ENCODE peak calls at places on chromosomes 2 and 18, in eight cellular contexts. E is gastrocnemius medialis, R is thoracic aorta, K is OCI-LY7, L is right lobe of liver, J is psoas muscle, U is cardiac muscle cell, Q is left ventricle myocardium inferior. I is an unnamed sample.

GRCh38 chr18:76162886-76163285 is 332.2 kb downstream of the ZNF516 start:
- DNase-seq in R (no peak), J (no peak), Q (no peak), L (no peak), U (no peak), E (no peak), K (no peak), I (no peak)

GRCh38 chr2:145464901-145465300 is 945.0 kb upstream of the ZEB2 start:
- DNase-seq in L (no peak), R (no peak), J (no peak), Q (no peak), K (no peak), E (no peak), U (no peak), I (no peak)

GRCh38 chr2:130824492-130825061 is 12.1 kb upstream of the ARHGEF4 start:
- DNase-seq in E (no peak), R (no peak), U (no peak), J (no peak), K (no peak), Q (no peak), L (no peak), I (no peak)

GRCh38 chr2:20221169-20221938 is 3.6 kb downstream of the SDC1 start:
- DNase-seq in U (no peak), K (no peak), Q (no peak), R (no peak), J (no peak), E (no peak), L (peak), I (no peak)

GRCh38 chr2:133424876-133425275 is 143.4 kb downstream of the NCKAP5 start:
- DNase-seq in E (no peak), Q (no peak), K (no peak), R (no peak), J (no peak), U (no peak), L (no peak), I (no peak)

GRCh38 chr2:151097930-151098329 is 163.7 kb downstream of the RBM43 start:
- DNase-seq in K (no peak), Q (no peak), E (no peak), J (no peak), U (no peak), L (no peak), R (no peak), I (no peak)

GRCh38 chr2:73740767-73741166 is 3.6 kb upstream of the TPRKB start:
- DNase-seq in Q (no peak), R (no peak), E (no peak), J (no peak), U (no peak), K (no peak), L (no peak), I (no peak)

GRCh38 chr2:207881902-207882301 is 112.2 kb upstream of the FZD5 start:
- DNase-seq in U (no peak), R (no peak), Q (no peak), J (no peak), E (no peak), L (no peak), K (no peak), I (no peak)

GRCh38 chr2:17962874-17963273 is 84.4 kb downstream of the KCNS3 start:
- DNase-seq in J (no peak), R (no peak), L (no peak), Q (no peak), K (no peak), U (no peak), E (no peak), I (no peak)

GRCh38 chr2:187581125-187581896 is 27.1 kb upstream of the TFPI start:
- DNase-seq in K (peak), Q (no peak), E (no peak), L (no peak), R (no peak), U (peak), J (no peak), I (no peak)

GRCh38 chr18:57543560-57543959 is 42.9 kb downstream of the FECH start:
- DNase-seq in K (no peak), L (no peak), U (no peak), E (no peak), R (no peak), Q (no peak), J (no peak), I (no peak)

GRCh38 chr2:128091691-128092050 is 671 bp downstream of the UGGT1 start:
- DNase-seq in Q (no peak), U (no peak), E (no peak), J (no peak), K (peak), L (no peak), R (no peak), I (no peak)

GRCh38 chr2:174590346-174590745 is 7.3 kb downstream of the WIPF1 start:
- DNase-seq in L (no peak), K (no peak), E (no peak), U (no peak), J (no peak), Q (no peak), R (no peak), I (no peak)

GRCh38 chr2:241149675-241149924 is 328 bp upstream of the PASK start:
- DNase-seq in U (no peak), Q (no peak), E (no peak), R (no peak), J (no peak), L (no peak), K (no peak), I (no peak)

GRCh38 chr2:236673126-236673822 is 103.6 kb downstream of the ACKR3 start:
- DNase-seq in E (no peak), K (no peak), Q (no peak), L (no peak), R (no peak), J (no peak), U (no peak), I (no peak)

GRCh38 chr2:142445023-142445422 is 314.2 kb upstream of the LRP1B start:
- DNase-seq in U (no peak), Q (no peak), E (no peak), K (no peak), J (no peak), R (no peak), L (no peak), I (no peak)

GRCh38 chr2:232113821-232114220 is 152.3 kb downstream of the DIS3L2 start:
- DNase-seq in Q (no peak), R (no peak), U (no peak), J (no peak), L (no peak), E (no peak), K (no peak), I (no peak)

GRCh38 chr2:190841707-190842505 is 38.7 kb upstream of the GLS start:
- DNase-seq in Q (no peak), E (no peak), L (no peak), J (no peak), U (no peak), K (no peak), R (no peak), I (no peak)

GRCh38 chr18:45324489-45325111 is 290.7 kb upstream of the SLC14A2 start:
- DNase-seq in Q (peak), J (peak), K (no peak), E (peak), R (peak), U (no peak), L (peak), I (no peak)

GRCh38 chr2:191488135-191488534 is 189.8 kb upstream of the NABP1 start:
- DNase-seq in J (no peak), K (no peak), L (no peak), R (no peak), Q (no peak), E (no peak), U (no peak), I (no peak)

GRCh38 chr18:45255142-45255890 is 360.0 kb upstream of the SLC14A2 start:
- DNase-seq in R (no peak), L (no peak), Q (no peak), K (no peak), U (no peak), J (no peak), E (peak), I (no peak)

GRCh38 chr2:200662727-200663126 is 76.9 kb downstream of the AOX1 start:
- DNase-seq in U (no peak), K (no peak), Q (no peak), E (no peak), R (no peak), L (no peak), J (no peak), I (no peak)

GRCh38 chr18:58416704-58417683 is 211.9 kb downstream of the ALPK2 start:
- DNase-seq in K (no peak), R (no peak), L (peak), J (no peak), Q (no peak), U (no peak), E (no peak), I (no peak)

GRCh38 chr2:36173760-36174362 is 181.7 kb upstream of the CRIM1 start:
- DNase-seq in U (no peak), E (no peak), Q (no peak), J (no peak), K (no peak), R (no peak), L (no peak), I (no peak)

GRCh38 chr2:134460583-134460998 is 206.7 kb downstream of the MGAT5 start:
- DNase-seq in K (peak), Q (peak), R (no peak), U (peak), L (peak), E (no peak), J (no peak), I (peak)

GRCh38 chr2:231464576-231465540 is 574 bp upstream of the NCL start:
- DNase-seq in E (peak), K (peak), Q (peak), R (peak), L (peak), J (peak), U (peak), I (peak)

GRCh38 chr2:224925822-224926124 is 116.5 kb downstream of the DOCK10 start:
- DNase-seq in R (no peak), L (no peak), J (no peak), K (no peak), Q (no peak), E (no peak), U (no peak), I (no peak)

GRCh38 chr2:232576995-232577394 is 26.5 kb downstream of the EIF4E2 start:
- DNase-seq in L (no peak), U (no peak), Q (no peak), J (no peak), E (no peak), R (no peak), K (no peak), I (no peak)

GRCh38 chr2:159187095-159187494 is 99.4 kb downstream of the WDSUB1 start:
- DNase-seq in J (no peak), U (no peak), E (no peak), K (no peak), Q (no peak), R (no peak), L (no peak), I (no peak)

GRCh38 chr2:128278979-128279378 is 39.7 kb downstream of the HS6ST1 start:
- DNase-seq in L (peak), E (no peak), U (no peak), R (no peak), K (no peak), J (peak), Q (no peak), I (no peak)

GRCh38 chr2:70087703-70088507 is 628 bp downstream of the PCBP1 start:
- DNase-seq in R (peak), J (peak), E (peak), L (peak), K (peak), U (peak), Q (peak), I (peak)

GRCh38 chr2:236454076-236454475 is 115.5 kb upstream of the ACKR3 start:
- DNase-seq in L (no peak), U (no peak), J (no peak), E (no peak), R (no peak), Q (no peak), K (no peak), I (no peak)

GRCh38 chr2:36476411-36476810 is 120.8 kb downstream of the CRIM1 start:
- DNase-seq in U (no peak), L (no peak), E (no peak), Q (no peak), J (no peak), R (no peak), K (no peak), I (no peak)

GRCh38 chr2:203689424-203690109 is 16.9 kb upstream of the CD28 start:
- DNase-seq in Q (no peak), L (no peak), E (no peak), U (no peak), K (peak), R (no peak), J (no peak), I (no peak)

GRCh38 chr2:67251741-67252140 is 145.4 kb upstream of the ETAA1 start:
- DNase-seq in Q (no peak), L (no peak), R (no peak), U (no peak), K (no peak), E (no peak), J (no peak), I (no peak)

GRCh38 chr2:212005077-212005671 is 533.4 kb downstream of the ERBB4 start:
- DNase-seq in J (no peak), E (no peak), L (peak), K (peak), R (no peak), Q (peak), U (peak), I (no peak)

GRCh38 chr2:45052388-45052928 is 43.2 kb upstream of the SIX2 start:
- DNase-seq in J (no peak), L (no peak), K (no peak), R (no peak), E (no peak), U (no peak), Q (no peak), I (no peak)

GRCh38 chr2:62871506-62871905 is 166.0 kb downstream of the EHBP1 start:
- DNase-seq in U (no peak), K (no peak), R (no peak), E (no peak), L (no peak), Q (no peak), J (no peak), I (no peak)

GRCh38 chr2:82837588-82838304 is 1621.3 kb downstream of the SUCLG1 start:
- DNase-seq in J (no peak), E (no peak), R (no peak), Q (no peak), K (no peak), L (no peak), U (no peak), I (no peak)

DNA sequence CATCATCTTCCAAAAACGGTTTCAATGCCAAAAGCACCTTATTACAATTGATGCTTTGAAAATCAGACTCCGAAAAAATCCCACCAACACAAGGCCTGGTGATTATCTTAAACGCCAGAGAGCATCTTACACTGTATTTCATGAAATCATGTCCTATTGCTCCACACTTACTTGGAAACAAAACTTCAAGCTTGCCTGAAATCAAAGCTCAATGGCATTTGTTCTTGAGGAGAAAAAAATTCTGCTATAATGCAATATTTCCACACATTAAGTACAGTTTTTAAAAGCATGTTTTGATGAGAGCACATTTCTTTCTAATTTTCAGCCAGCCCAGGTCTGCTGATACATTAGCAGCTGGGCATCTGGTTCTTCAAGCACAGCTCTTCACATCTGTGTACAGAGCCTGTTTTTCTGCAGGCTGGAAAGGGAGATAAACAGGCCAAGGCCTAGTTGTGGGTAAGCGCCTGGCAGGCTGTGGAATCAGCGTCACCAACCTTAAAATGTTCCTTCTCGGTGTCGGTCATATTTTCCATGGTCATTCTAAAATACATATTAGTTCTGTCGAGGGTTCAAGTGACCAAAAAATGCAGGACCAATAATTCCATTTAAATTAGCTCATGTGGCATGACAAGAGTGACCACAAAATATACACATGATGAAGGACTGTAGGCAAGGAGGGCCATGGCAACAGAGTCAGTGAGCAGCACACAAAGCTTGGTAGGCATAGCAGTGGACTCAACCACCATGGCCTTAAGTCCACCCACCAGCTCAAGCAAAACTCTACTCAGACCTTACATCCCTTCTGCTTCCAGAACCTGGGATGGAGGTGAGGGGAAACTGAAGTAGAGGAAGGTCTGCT is 20.9 kb downstream of the SLC8A1 start:
- DNase-seq in E (no peak), K (no peak), J (no peak), U (no peak), Q (no peak), R (no peak), L (no peak), I (no peak)
- H3K27ac ChIP-seq in E (no peak), K (no peak), J (no peak), U (peak), Q (peak), R (peak), L (no peak), I (no peak)

GRCh38 chr18:6362559-6363129 is 52.1 kb downstream of the L3MBTL4 start:
- DNase-seq in L (no peak), J (no peak), E (no peak), U (no peak), K (no peak), R (no peak), Q (no peak), I (no peak)
- H3K27ac ChIP-seq in L (peak), J (no peak), E (no peak), U (no peak), K (no peak), R (no peak), Q (no peak), I (no peak)

GRCh38 chr2:230434677-230435324 is 18.8 kb downstream of the SP100 start:
- DNase-seq in L (no peak), E (no peak), J (no peak), R (no peak), Q (no peak), U (no peak), K (no peak), I (no peak)

GRCh38 chr2:230441188-230441897 is 25.3 kb downstream of the SP100 start:
- DNase-seq in U (no peak), J (peak), K (peak), Q (no peak), L (no peak), E (peak), R (no peak), I (no peak)

GRCh38 chr2:230443540-230443939 is 27.5 kb downstream of the SP100 start:
- DNase-seq in R (no peak), J (no peak), K (no peak), E (no peak), Q (no peak), U (no peak), L (no peak), I (no peak)

GRCh38 chr2:230435431-230435830 is 19.4 kb downstream of the SP100 start:
- DNase-seq in Q (no peak), U (no peak), E (no peak), L (no peak), R (no peak), J (no peak), K (no peak), I (no peak)

GRCh38 chr2:230439590-230439989 is 23.6 kb downstream of the SP100 start:
- DNase-seq in K (peak), L (no peak), J (no peak), U (no peak), Q (no peak), E (no peak), R (no peak), I (no peak)
- H3K27ac ChIP-seq in K (peak), L (no peak), J (no peak), U (no peak), Q (no peak), E (no peak), R (no peak), I (no peak)

DNA sequence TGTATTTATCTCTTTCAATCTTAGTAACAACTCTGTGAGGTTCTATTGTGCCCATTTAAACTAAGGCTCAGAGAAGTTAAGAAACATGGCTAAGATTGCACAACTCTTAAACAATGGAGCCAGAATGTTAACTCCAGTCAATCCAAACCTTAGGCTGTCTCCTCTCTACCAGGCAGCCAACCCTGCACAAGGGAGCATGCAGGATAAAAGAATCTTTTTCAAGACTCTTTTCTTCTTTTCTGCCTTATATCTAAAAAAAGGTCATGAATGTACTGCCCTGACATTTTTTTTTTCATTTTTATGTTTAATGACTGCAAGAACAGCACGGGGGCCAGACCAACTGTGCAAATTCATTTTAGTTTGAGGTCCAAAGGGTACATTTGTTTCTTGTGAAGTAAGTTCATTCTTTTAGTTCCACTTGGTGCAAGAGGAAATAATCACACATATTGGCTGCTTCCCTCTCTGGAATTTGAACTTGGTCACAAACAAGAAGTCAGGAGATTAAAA is 96.1 kb upstream of the RIOK3 start:
- DNase-seq in L (no peak), J (no peak), R (no peak), U (no peak), Q (no peak), E (no peak), K (no peak), I (no peak)
- H3K27ac ChIP-seq in L (peak), J (peak), R (peak), U (no peak), Q (peak), E (peak), K (no peak), I (no peak)

GRCh38 chr2:209049608-209050007 is 374.2 kb upstream of the MAP2 start:
- DNase-seq in Q (no peak), U (no peak), R (no peak), L (no peak), E (no peak), J (no peak), K (no peak), I (no peak)
- H3K27ac ChIP-seq in Q (no peak), U (no peak), R (no peak), L (no peak), E (no peak), J (no peak), K (no peak), I (no peak)

DNA sequence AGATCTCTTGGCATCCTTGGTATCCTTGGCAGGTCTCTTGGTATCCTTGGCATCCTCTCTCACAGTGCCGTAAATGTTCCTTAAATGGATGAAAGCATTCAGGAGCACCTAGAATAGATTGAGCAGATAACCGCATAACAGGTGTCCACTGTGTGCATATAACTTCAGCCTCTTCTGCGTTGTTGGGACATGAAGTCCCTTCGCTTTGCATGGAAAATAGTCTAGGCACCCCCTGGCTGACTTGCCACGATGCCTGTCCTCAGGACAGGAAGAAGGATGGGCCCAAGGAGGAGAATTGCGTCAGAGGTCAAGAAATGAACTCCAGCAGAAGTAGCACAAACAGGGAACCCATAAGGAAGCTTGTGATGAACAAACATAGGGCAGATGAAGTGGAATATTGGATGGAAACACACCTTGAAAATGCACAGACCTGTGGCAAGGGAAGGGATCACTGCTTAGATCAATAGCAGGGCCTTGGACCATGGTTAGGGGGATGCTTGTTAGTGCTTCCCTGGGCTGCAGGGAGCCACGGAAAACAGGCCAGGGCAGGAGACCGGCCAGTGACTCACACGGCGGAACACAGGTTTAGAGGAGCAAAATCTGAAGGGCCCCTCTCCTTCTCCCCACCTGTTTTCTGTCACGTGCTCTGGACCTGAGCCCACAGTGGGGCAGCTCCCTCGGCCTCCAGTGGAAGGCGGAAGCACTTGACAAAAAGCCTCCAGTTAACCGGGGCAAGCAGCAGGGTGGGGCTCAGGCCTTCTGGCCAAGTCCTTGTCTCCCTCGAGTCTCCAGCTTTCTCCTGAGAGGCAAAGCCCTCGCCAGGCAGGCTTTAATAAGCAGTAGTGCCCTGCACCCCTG is 99.2 kb upstream of the ASAP2 start:
- DNase-seq in K (no peak), L (no peak), Q (no peak), U (no peak), J (no peak), E (no peak), R (no peak), I (no peak)
- H3K27ac ChIP-seq in K (no peak), L (no peak), Q (no peak), U (no peak), J (no peak), E (no peak), R (no peak), I (no peak)

GRCh38 chr2:42931147-42931817 is 138.9 kb upstream of the HAAO start:
- DNase-seq in E (no peak), J (no peak), U (peak), Q (no peak), K (peak), L (no peak), R (no peak), I (no peak)
- H3K27ac ChIP-seq in E (no peak), J (no peak), U (peak), Q (peak), K (no peak), L (no peak), R (peak), I (no peak)